ENCODE peak calls at places on chromosomes 2 and 18, in seven cellular contexts. One of them, this sample, is unnamed.

GRCh38 chr2:231104115-231104713 is 20.6 kb downstream of the HTR2B start:
- DNase-seq in left ventricle myocardium inferior: peak
- DNase-seq in brain microvascular endothelial cell: peak
- DNase-seq in B cell: peak
- DNase-seq in endothelial cell: peak
- DNase-seq in heart left ventricle: no peak
- DNase-seq in nephron progenitor cell: peak
- DNase-seq in this sample: peak

GRCh38 chr2:64629329-64629781 is 24.4 kb downstream of the SERTAD2 start:
- DNase-seq in left ventricle myocardium inferior: no peak
- DNase-seq in B cell: peak
- DNase-seq in heart left ventricle: peak
- DNase-seq in brain microvascular endothelial cell: no peak
- DNase-seq in nephron progenitor cell: no peak
- DNase-seq in endothelial cell: no peak
- DNase-seq in this sample: no peak

GRCh38 chr2:204180671-204181070 is 244.1 kb downstream of the ICOS start:
- DNase-seq in brain microvascular endothelial cell: no peak
- DNase-seq in B cell: no peak
- DNase-seq in heart left ventricle: no peak
- DNase-seq in nephron progenitor cell: no peak
- DNase-seq in endothelial cell: no peak
- DNase-seq in left ventricle myocardium inferior: no peak
- DNase-seq in this sample: no peak

GRCh38 chr2:96530474-96531357 is 5.8 kb upstream of the ARID5A start:
- DNase-seq in left ventricle myocardium inferior: no peak
- DNase-seq in B cell: no peak
- DNase-seq in heart left ventricle: no peak
- DNase-seq in endothelial cell: no peak
- DNase-seq in brain microvascular endothelial cell: no peak
- DNase-seq in nephron progenitor cell: no peak
- DNase-seq in this sample: no peak

GRCh38 chr2:9655441-9656269 is 24.9 kb upstream of the YWHAQ start:
- DNase-seq in B cell: no peak
- DNase-seq in endothelial cell: no peak
- DNase-seq in brain microvascular endothelial cell: peak
- DNase-seq in left ventricle myocardium inferior: no peak
- DNase-seq in heart left ventricle: no peak
- DNase-seq in nephron progenitor cell: no peak
- DNase-seq in this sample: no peak

GRCh38 chr18:28193177-28193778 is 16.3 kb upstream of the CDH2 start:
- DNase-seq in left ventricle myocardium inferior: no peak
- DNase-seq in brain microvascular endothelial cell: no peak
- DNase-seq in endothelial cell: no peak
- DNase-seq in heart left ventricle: no peak
- DNase-seq in B cell: no peak
- DNase-seq in nephron progenitor cell: no peak
- DNase-seq in this sample: no peak

GRCh38 chr2:28880193-28880592 is 10.1 kb upstream of the TRMT61B start:
- DNase-seq in heart left ventricle: no peak
- DNase-seq in B cell: no peak
- DNase-seq in endothelial cell: no peak
- DNase-seq in brain microvascular endothelial cell: no peak
- DNase-seq in nephron progenitor cell: no peak
- DNase-seq in left ventricle myocardium inferior: no peak
- DNase-seq in this sample: no peak

GRCh38 chr2:204145197-204146190 is 208.9 kb downstream of the ICOS start:
- DNase-seq in nephron progenitor cell: peak
- DNase-seq in left ventricle myocardium inferior: peak
- DNase-seq in B cell: peak
- DNase-seq in heart left ventricle: peak
- DNase-seq in endothelial cell: peak
- DNase-seq in brain microvascular endothelial cell: peak
- DNase-seq in this sample: peak

GRCh38 chr2:236876642-236877041 is 209.0 kb upstream of the COPS8 start:
- DNase-seq in left ventricle myocardium inferior: no peak
- DNase-seq in B cell: no peak
- DNase-seq in nephron progenitor cell: no peak
- DNase-seq in heart left ventricle: no peak
- DNase-seq in endothelial cell: no peak
- DNase-seq in brain microvascular endothelial cell: no peak
- DNase-seq in this sample: no peak

GRCh38 chr18:3903341-3903740 is 453.4 kb downstream of the TGIF1 start:
- DNase-seq in heart left ventricle: no peak
- DNase-seq in left ventricle myocardium inferior: no peak
- DNase-seq in endothelial cell: no peak
- DNase-seq in nephron progenitor cell: no peak
- DNase-seq in brain microvascular endothelial cell: peak
- DNase-seq in B cell: no peak
- DNase-seq in this sample: peak

GRCh38 chr18:3902676-3903075 is 452.7 kb downstream of the TGIF1 start:
- DNase-seq in nephron progenitor cell: no peak
- DNase-seq in endothelial cell: no peak
- DNase-seq in heart left ventricle: no peak
- DNase-seq in brain microvascular endothelial cell: peak
- DNase-seq in B cell: no peak
- DNase-seq in left ventricle myocardium inferior: no peak
- DNase-seq in this sample: no peak

GRCh38 chr18:3898866-3899613 is 449.1 kb downstream of the TGIF1 start:
- DNase-seq in heart left ventricle: no peak
- DNase-seq in left ventricle myocardium inferior: no peak
- DNase-seq in endothelial cell: no peak
- DNase-seq in B cell: no peak
- DNase-seq in brain microvascular endothelial cell: no peak
- DNase-seq in nephron progenitor cell: no peak
- DNase-seq in this sample: no peak

GRCh38 chr18:3901811-3902210 is 451.8 kb downstream of the TGIF1 start:
- DNase-seq in heart left ventricle: no peak
- DNase-seq in brain microvascular endothelial cell: no peak
- DNase-seq in nephron progenitor cell: no peak
- DNase-seq in B cell: no peak
- DNase-seq in left ventricle myocardium inferior: no peak
- DNase-seq in endothelial cell: no peak
- DNase-seq in this sample: no peak

DNA sequence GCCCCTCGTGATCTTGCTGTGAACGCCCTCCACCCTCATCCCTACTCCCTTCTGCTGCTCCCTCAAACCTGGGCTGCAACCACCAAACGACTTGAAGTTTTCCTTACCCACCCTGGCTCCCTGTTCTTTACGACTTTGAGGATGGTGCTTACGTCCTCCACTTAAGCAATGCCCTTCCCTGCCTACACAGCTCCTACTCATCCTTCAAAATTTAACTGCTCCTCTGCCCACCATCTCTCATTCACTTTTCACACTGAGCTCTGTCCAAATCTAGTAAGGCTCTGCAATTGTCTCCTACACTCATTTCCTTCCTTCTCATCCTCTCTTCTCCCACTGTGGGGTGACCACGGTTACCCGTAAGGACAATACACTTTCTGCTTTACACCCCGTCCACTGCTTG is 451.1 kb downstream of the TGIF1 start:
- DNase-seq in left ventricle myocardium inferior: no peak
- DNase-seq in heart left ventricle: no peak
- DNase-seq in brain microvascular endothelial cell: no peak
- DNase-seq in B cell: no peak
- DNase-seq in endothelial cell: no peak
- DNase-seq in nephron progenitor cell: no peak
- DNase-seq in this sample: no peak
- TF ChIP-seq CTCF in left ventricle myocardium inferior: no peak
- TF ChIP-seq CTCF in heart left ventricle: no peak
- TF ChIP-seq CTCF in brain microvascular endothelial cell: no peak
- TF ChIP-seq CTCF in B cell: no peak
- TF ChIP-seq CTCF in endothelial cell: no peak
- TF ChIP-seq CTCF in nephron progenitor cell: no peak
- TF ChIP-seq CTCF in this sample: no peak

GRCh38 chr2:238304116-238304515 is 15.7 kb upstream of the PER2 start:
- DNase-seq in heart left ventricle: no peak
- DNase-seq in B cell: no peak
- DNase-seq in brain microvascular endothelial cell: no peak
- DNase-seq in left ventricle myocardium inferior: no peak
- DNase-seq in endothelial cell: no peak
- DNase-seq in nephron progenitor cell: no peak
- DNase-seq in this sample: no peak

GRCh38 chr2:238305092-238305862 is 15.0 kb upstream of the TRAF3IP1 start:
- DNase-seq in heart left ventricle: no peak
- DNase-seq in left ventricle myocardium inferior: no peak
- DNase-seq in brain microvascular endothelial cell: no peak
- DNase-seq in B cell: no peak
- DNase-seq in nephron progenitor cell: no peak
- DNase-seq in endothelial cell: no peak
- DNase-seq in this sample: no peak

GRCh38 chr2:238305965-238306679 is 14.2 kb upstream of the TRAF3IP1 start:
- DNase-seq in endothelial cell: no peak
- DNase-seq in heart left ventricle: no peak
- DNase-seq in left ventricle myocardium inferior: no peak
- DNase-seq in B cell: no peak
- DNase-seq in nephron progenitor cell: no peak
- DNase-seq in brain microvascular endothelial cell: no peak
- DNase-seq in this sample: no peak

GRCh38 chr2:238306680-238306998 is 13.7 kb upstream of the TRAF3IP1 start:
- DNase-seq in left ventricle myocardium inferior: no peak
- DNase-seq in heart left ventricle: no peak
- DNase-seq in nephron progenitor cell: no peak
- DNase-seq in brain microvascular endothelial cell: no peak
- DNase-seq in B cell: no peak
- DNase-seq in endothelial cell: no peak
- DNase-seq in this sample: no peak

DNA sequence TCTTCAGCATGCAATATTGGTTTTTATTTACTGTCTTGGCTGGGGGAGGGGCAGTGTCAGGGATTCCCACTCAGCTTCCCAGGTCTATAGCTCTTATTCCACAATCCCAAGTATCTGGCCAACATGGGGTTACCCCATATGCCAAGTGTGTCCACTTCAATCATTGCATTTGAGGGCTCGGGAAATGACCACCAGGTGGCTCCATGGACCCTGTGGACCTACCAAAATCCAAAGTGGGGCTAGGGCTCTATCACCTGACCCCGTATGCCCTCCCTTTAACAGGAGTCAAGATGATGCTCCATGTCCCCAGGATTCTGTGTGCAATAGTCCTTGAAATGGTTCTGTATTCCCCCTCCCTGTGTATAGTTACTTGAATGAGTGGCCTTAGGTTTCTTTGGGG is 12.1 kb upstream of the TRAF3IP1 start:
- DNase-seq in heart left ventricle: no peak
- DNase-seq in B cell: no peak
- DNase-seq in nephron progenitor cell: no peak
- DNase-seq in left ventricle myocardium inferior: no peak
- DNase-seq in brain microvascular endothelial cell: no peak
- DNase-seq in endothelial cell: no peak
- DNase-seq in this sample: no peak
- TF ChIP-seq CTCF in heart left ventricle: peak
- TF ChIP-seq CTCF in B cell: no peak
- TF ChIP-seq CTCF in nephron progenitor cell: peak
- TF ChIP-seq CTCF in left ventricle myocardium inferior: peak
- TF ChIP-seq CTCF in brain microvascular endothelial cell: peak
- TF ChIP-seq CTCF in endothelial cell: no peak
- TF ChIP-seq CTCF in this sample: no peak

DNA sequence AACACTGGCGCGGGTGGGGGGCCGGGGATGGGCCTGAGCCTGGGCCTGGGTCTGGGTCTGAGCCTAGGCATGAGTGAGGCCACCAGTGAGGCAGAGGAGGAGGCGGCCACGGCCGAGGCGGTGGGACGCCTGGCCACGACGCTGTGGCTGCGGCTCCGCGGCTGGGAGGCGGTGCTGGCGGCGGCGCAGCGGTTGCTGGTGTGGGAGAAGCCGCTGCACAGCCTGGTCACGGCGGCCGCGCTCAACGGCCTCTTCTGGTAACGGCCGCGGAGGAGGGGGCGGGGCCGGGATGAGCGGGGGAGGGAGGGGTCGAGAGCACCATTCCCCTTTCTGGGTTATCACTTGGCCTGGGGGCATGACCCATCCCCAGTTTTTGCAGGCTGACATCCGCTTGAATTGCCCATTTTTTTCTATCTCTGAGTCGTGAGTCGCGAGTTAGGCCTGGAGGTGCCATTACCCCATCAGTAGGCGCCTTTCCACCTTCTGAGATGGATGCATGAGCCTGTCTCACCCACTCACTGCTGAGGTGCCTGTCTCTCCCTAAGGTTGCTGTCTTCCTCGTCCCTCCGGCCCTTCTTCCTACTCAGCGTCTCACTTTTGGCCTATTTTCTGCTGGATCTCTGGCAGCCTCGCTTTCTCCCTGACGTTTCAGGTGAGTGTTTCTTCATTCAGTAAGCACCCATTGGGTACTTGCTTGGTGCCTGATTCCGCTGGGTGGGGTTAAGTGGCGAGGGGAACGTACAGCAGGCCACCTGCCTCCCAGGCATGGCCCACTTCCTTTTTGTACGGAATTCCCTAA is 501 bp downstream of the RETREG2 start:
- DNase-seq in B cell: peak
- DNase-seq in nephron progenitor cell: peak
- DNase-seq in left ventricle myocardium inferior: peak
- DNase-seq in heart left ventricle: peak
- DNase-seq in endothelial cell: peak
- DNase-seq in brain microvascular endothelial cell: peak
- DNase-seq in this sample: peak
- TF ChIP-seq CTCF in B cell: peak
- TF ChIP-seq CTCF in nephron progenitor cell: no peak
- TF ChIP-seq CTCF in left ventricle myocardium inferior: no peak
- TF ChIP-seq CTCF in heart left ventricle: no peak
- TF ChIP-seq CTCF in endothelial cell: no peak
- TF ChIP-seq CTCF in brain microvascular endothelial cell: no peak
- TF ChIP-seq CTCF in this sample: no peak

GRCh38 chr2:235737396-235737795 is 243.6 kb downstream of the AGAP1 start:
- DNase-seq in brain microvascular endothelial cell: no peak
- DNase-seq in nephron progenitor cell: no peak
- DNase-seq in endothelial cell: no peak
- DNase-seq in B cell: no peak
- DNase-seq in left ventricle myocardium inferior: no peak
- DNase-seq in heart left ventricle: no peak
- DNase-seq in this sample: no peak

GRCh38 chr2:235744161-235744560 is 250.3 kb downstream of the AGAP1 start:
- DNase-seq in nephron progenitor cell: no peak
- DNase-seq in B cell: no peak
- DNase-seq in left ventricle myocardium inferior: no peak
- DNase-seq in brain microvascular endothelial cell: no peak
- DNase-seq in heart left ventricle: no peak
- DNase-seq in endothelial cell: no peak
- DNase-seq in this sample: no peak

GRCh38 chr2:235739704-235740415 is 246.0 kb downstream of the AGAP1 start:
- DNase-seq in nephron progenitor cell: no peak
- DNase-seq in brain microvascular endothelial cell: no peak
- DNase-seq in heart left ventricle: no peak
- DNase-seq in left ventricle myocardium inferior: no peak
- DNase-seq in endothelial cell: no peak
- DNase-seq in B cell: no peak
- DNase-seq in this sample: no peak

GRCh38 chr2:235737840-235738239 is 244.0 kb downstream of the AGAP1 start:
- DNase-seq in B cell: no peak
- DNase-seq in heart left ventricle: no peak
- DNase-seq in nephron progenitor cell: no peak
- DNase-seq in brain microvascular endothelial cell: no peak
- DNase-seq in left ventricle myocardium inferior: no peak
- DNase-seq in endothelial cell: no peak
- DNase-seq in this sample: no peak

DNA sequence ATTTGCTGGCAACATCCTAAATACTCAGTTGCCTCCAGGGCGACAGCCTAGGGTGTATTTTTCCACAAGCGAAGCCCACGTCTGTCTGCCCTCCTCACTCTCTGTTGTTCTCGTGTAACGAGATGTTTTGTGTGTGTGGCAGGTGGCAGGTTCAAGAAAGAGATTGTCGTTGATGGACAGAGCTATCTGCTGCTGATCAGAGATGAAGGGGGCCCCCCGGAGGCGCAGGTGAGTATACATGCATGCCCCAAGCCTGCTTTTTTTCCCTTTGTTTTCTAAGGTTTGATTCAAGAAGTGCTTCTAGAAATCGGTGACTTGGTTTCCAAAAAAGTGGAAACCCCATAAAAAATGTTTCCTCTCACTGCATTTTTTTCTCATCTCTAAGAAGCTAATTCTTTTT is 247.0 kb downstream of the AGAP1 start:
- DNase-seq in heart left ventricle: no peak
- DNase-seq in endothelial cell: peak
- DNase-seq in nephron progenitor cell: no peak
- DNase-seq in left ventricle myocardium inferior: no peak
- DNase-seq in brain microvascular endothelial cell: no peak
- DNase-seq in B cell: no peak
- DNase-seq in this sample: peak
- TF ChIP-seq CTCF in heart left ventricle: peak
- TF ChIP-seq CTCF in endothelial cell: no peak
- TF ChIP-seq CTCF in nephron progenitor cell: no peak
- TF ChIP-seq CTCF in left ventricle myocardium inferior: peak
- TF ChIP-seq CTCF in brain microvascular endothelial cell: peak
- TF ChIP-seq CTCF in B cell: no peak
- TF ChIP-seq CTCF in this sample: peak